ENCODE peak calls at places on chromosomes 5 and 9, in seven cellular contexts. F, I, L, X, U, W and J are unnamed samples.

GRCh38 chr9:14652729-14653377 is 40.4 kb downstream of the ZDHHC21 start:
- DNase-seq in I (peak; percentile 5), W (no peak), X (no peak), L (peak; percentile 62), U (no peak), F (peak; percentile 3), J (no peak)

GRCh38 chr5:35438288-35438687 is 179.4 kb upstream of the SPEF2 start:
- DNase-seq in L (no peak), X (no peak), I (no peak), U (no peak), F (no peak), W (no peak), J (no peak)

GRCh38 chr5:68225188-68225910 is 9.8 kb downstream of the PIK3R1 start:
- DNase-seq in I (peak; percentile 11), X (no peak), U (peak; percentile 75), L (no peak), W (no peak), F (no peak), J (no peak)

GRCh38 chr5:138488481-138488945 is 23.2 kb downstream of the EGR1 start:
- DNase-seq in W (no peak), F (no peak), I (peak; percentile 44), X (no peak), U (no peak), L (no peak), J (no peak)

GRCh38 chr9:124342402-124342945 is 72.8 kb downstream of the PSMB7 start:
- DNase-seq in W (peak; percentile 6), L (no peak), F (no peak), X (no peak), U (no peak), I (no peak), J (no peak)

GRCh38 chr5:71974622-71975021 is 132.7 kb upstream of the MAP1B start:
- DNase-seq in U (no peak), L (no peak), F (no peak), W (no peak), I (peak; percentile 9), X (no peak), J (no peak)

GRCh38 chr9:6895754-6896153 is 138.0 kb downstream of the KDM4C start:
- DNase-seq in I (no peak), F (no peak), X (no peak), L (no peak), W (no peak), U (no peak), J (no peak)

GRCh38 chr5:89399553-89399952 is 516.6 kb upstream of the MEF2C start:
- DNase-seq in U (no peak), L (no peak), I (no peak), F (no peak), X (no peak), W (no peak), J (no peak)

GRCh38 chr5:156326718-156327259 is at the start of gene SGCD:
- DNase-seq in W (peak; percentile 88), U (peak; percentile 53), I (no peak), F (no peak), X (no peak), L (no peak), J (no peak)

GRCh38 chr5:137695651-137696428 is 40.0 kb downstream of the KLHL3 start:
- DNase-seq in L (no peak), U (peak; percentile 17), F (no peak), I (no peak), W (no peak), X (no peak), J (peak; percentile 39)

GRCh38 chr5:179146277-179146676 is 86.1 kb downstream of the ZNF354C start:
- DNase-seq in W (no peak), X (peak; percentile 39), F (no peak), I (no peak), U (no peak), L (no peak), J (no peak)

GRCh38 chr9:34575775-34576592 is 13.5 kb downstream of the CNTFR start:
- DNase-seq in L (no peak), X (no peak), W (no peak), F (no peak), U (no peak), I (no peak), J (no peak)

GRCh38 chr5:45521067-45521466 is 175.1 kb downstream of the HCN1 start:
- DNase-seq in F (no peak), I (peak; percentile 29), L (peak; percentile 79), X (no peak), W (no peak), U (no peak), J (no peak)

GRCh38 chr9:111349766-111350165 is 19.7 kb upstream of the OR2K2 start:
- DNase-seq in L (no peak), F (peak; percentile 76), U (no peak), I (no peak), W (no peak), X (no peak), J (no peak)

GRCh38 chr5:128038641-128039040 is 44.9 kb upstream of the SLC12A2 start:
- DNase-seq in F (no peak), W (no peak), I (no peak), U (no peak), L (no peak), X (no peak), J (peak; percentile 13)

GRCh38 chr5:147912015-147912414 is 5.7 kb upstream of the C5orf46 start:
- DNase-seq in W (no peak), U (no peak), F (no peak), L (no peak), X (no peak), I (no peak), J (peak; percentile 42)

GRCh38 chr5:56279291-56279690 is 46.2 kb upstream of the ANKRD55 start:
- DNase-seq in L (no peak), X (no peak), U (no peak), F (no peak), W (no peak), I (no peak), J (no peak)

GRCh38 chr5:6686501-6686900 is 26.7 kb upstream of the TENT4A start:
- DNase-seq in F (no peak), U (no peak), L (no peak), I (no peak), W (no peak), X (no peak), J (no peak)

GRCh38 chr5:93117753-93118531 is 463.1 kb downstream of the NR2F1-AS1 start:
- DNase-seq in F (no peak), U (no peak), X (no peak), L (no peak), I (no peak), W (no peak), J (no peak)

GRCh38 chr9:94768766-94769165 is 42.3 kb downstream of the AOPEP start:
- DNase-seq in W (no peak), L (no peak), X (no peak), I (no peak), U (no peak), F (no peak), J (no peak)

GRCh38 chr5:161094411-161094810 is 242.4 kb upstream of the ATP10B start:
- DNase-seq in W (no peak), U (no peak), I (no peak), F (no peak), L (no peak), X (no peak), J (no peak)

GRCh38 chr5:178507151-178507932 is 82.9 kb downstream of the COL23A1 start:
- DNase-seq in I (no peak), U (no peak), X (no peak), W (no peak), F (no peak), L (no peak), J (no peak)

GRCh38 chr5:61744690-61745619 is 412.9 kb downstream of the ZSWIM6 start:
- DNase-seq in I (no peak), F (no peak), X (no peak), W (no peak), L (peak; percentile 51), U (no peak), J (no peak)